ENCODE peak calls at places on chromosomes 3 and 15, in nine cellular contexts. J is HepG2, P is endothelial cell of umbilical vein, I is HCT116, K is GM12878, Z is H1, O is stomach, W is vagina, G is sigmoid colon. D is an unnamed sample.

GRCh38 chr3:64225695-64226499 is 631 bp upstream of the PRICKLE2 start:
- DNase-seq in I (no peak), W (no peak), Z (no peak), J (no peak), O (no peak), K (no peak), G (no peak), P (no peak), D (no peak)

GRCh38 chr3:87867001-87867400 is 191.8 kb downstream of the CGGBP1 start:
- DNase-seq in Z (no peak), K (no peak), G (no peak), I (no peak), J (no peak), P (peak; percentile 64), W (no peak), O (no peak), D (no peak)

GRCh38 chr3:178494376-178494775 is 41.9 kb upstream of the KCNMB2 start:
- DNase-seq in W (no peak), Z (no peak), I (no peak), K (no peak), G (no peak), J (no peak), P (no peak), O (no peak), D (no peak)

GRCh38 chr15:81511160-81511559 is 137.1 kb upstream of the TMC3 start:
- DNase-seq in J (no peak), Z (no peak), I (no peak), G (no peak), O (no peak), P (peak; percentile 58), K (no peak), W (no peak), D (no peak)

GRCh38 chr3:115040673-115041286 is 106.3 kb downstream of the ZBTB20 start:
- DNase-seq in I (peak; percentile 16), P (peak; percentile 67), G (no peak), J (peak; percentile 7), O (peak; percentile 28), Z (no peak), W (no peak), K (peak; percentile 2), D (no peak)

GRCh38 chr3:29201609-29202008 is 79.3 kb upstream of the RBMS3 start:
- DNase-seq in P (no peak), I (no peak), J (no peak), K (no peak), W (no peak), O (no peak), G (no peak), Z (no peak), D (no peak)

GRCh38 chr3:102791641-102792589 is 357.1 kb downstream of the ZPLD1 start:
- DNase-seq in K (no peak), O (no peak), Z (no peak), P (no peak), J (no peak), G (no peak), I (no peak), W (no peak), D (no peak)

GRCh38 chr3:141440942-141441341 is 45.9 kb upstream of the RASA2 start:
- DNase-seq in W (no peak), Z (no peak), O (no peak), G (no peak), J (no peak), I (no peak), K (no peak), P (no peak), D (no peak)

GRCh38 chr3:140931801-140932200 is 9.8 kb upstream of the SLC25A36 start:
- DNase-seq in O (no peak), Z (no peak), J (no peak), K (no peak), P (no peak), G (no peak), W (no peak), I (no peak), D (no peak)

GRCh38 chr15:48667701-48668100 is 22.2 kb upstream of the FBN1 start:
- DNase-seq in Z (no peak), W (no peak), K (no peak), I (no peak), P (no peak), O (no peak), J (no peak), G (no peak), D (no peak)

GRCh38 chr15:66932634-66933024 is 132.8 kb upstream of the SMAD3 start:
- DNase-seq in I (no peak), Z (no peak), P (no peak), G (peak; percentile 29), O (no peak), J (no peak), K (no peak), W (no peak), D (no peak)

GRCh38 chr15:66936115-66936863 is 129.1 kb upstream of the SMAD3 start:
- DNase-seq in P (no peak), Z (no peak), O (no peak), W (no peak), K (no peak), I (no peak), J (no peak), G (peak; percentile 76), D (no peak)

GRCh38 chr15:66935121-66935520 is 130.3 kb upstream of the SMAD3 start:
- DNase-seq in G (peak; percentile 13), P (no peak), W (no peak), J (no peak), K (no peak), Z (no peak), I (no peak), O (no peak), D (no peak)

GRCh38 chr15:66935688-66936087 is 129.7 kb upstream of the SMAD3 start:
- DNase-seq in G (peak; percentile 59), J (no peak), W (no peak), K (no peak), O (no peak), I (no peak), P (no peak), Z (no peak), D (no peak)

DNA sequence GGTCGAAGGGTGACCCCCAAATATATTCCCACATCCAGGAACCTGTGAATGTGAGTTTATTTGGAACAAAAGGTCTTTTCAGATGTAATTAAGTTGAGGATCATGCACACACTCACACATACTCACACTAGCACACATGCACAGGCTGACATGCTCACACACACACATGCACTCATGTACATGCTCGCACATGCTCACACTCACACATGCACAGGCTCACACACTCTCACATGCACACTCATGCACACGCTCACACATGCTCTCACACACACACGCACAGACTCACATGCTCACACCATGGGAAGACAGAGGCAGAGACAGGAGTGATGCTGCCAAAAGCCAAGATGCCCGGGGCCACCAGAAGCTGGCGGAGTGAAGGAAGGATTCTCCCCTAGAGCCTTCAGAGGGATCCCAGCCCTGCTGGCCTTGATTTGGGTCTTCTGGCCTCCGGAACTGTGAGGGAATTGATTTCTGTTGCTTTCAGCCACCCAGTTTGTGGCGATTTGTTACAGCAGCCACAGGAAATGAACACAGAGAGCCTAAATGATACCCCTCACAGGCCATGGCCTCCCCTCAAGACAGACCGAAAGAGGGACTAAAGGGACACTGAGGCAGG is 131.0 kb upstream of the SMAD3 start:
- DNase-seq in Z (no peak), I (no peak), O (no peak), W (no peak), G (peak; percentile 40), K (no peak), P (no peak), J (no peak), D (no peak)
- TF ChIP-seq CTCF in Z (no peak), I (no peak), O (no peak), W (no peak), G (no peak), K (no peak), P (no peak), J (no peak), D (no peak)

GRCh38 chr3:16513141-16514020 is at the start of gene RFTN1:
- DNase-seq in I (no peak), K (no peak), J (no peak), G (no peak), Z (peak; percentile 67), P (peak; percentile 50), W (no peak), O (peak; percentile 31), D (no peak)

GRCh38 chr3:16514021-16514700 is 662 bp upstream of the RFTN1 start:
- DNase-seq in O (no peak), I (no peak), W (no peak), P (no peak), Z (no peak), K (no peak), J (no peak), G (no peak), D (no peak)

GRCh38 chr3:16514799-16515353 is 1.4 kb upstream of the RFTN1 start:
- DNase-seq in J (no peak), Z (no peak), G (no peak), I (no peak), W (no peak), P (no peak), K (no peak), O (no peak), D (no peak)

GRCh38 chr3:16515885-16516420 is 2.5 kb upstream of the RFTN1 start:
- DNase-seq in G (no peak), P (no peak), I (no peak), O (no peak), K (no peak), Z (no peak), J (no peak), W (no peak), D (no peak)

GRCh38 chr3:16516695-16517481 is 3.4 kb upstream of the RFTN1 start:
- DNase-seq in I (no peak), G (no peak), K (no peak), J (peak; percentile 33), P (peak; percentile 76), Z (no peak), W (no peak), O (no peak), D (peak; percentile 21)
- TF ChIP-seq POLR2AphosphoS5 in I (no peak), G (no peak), K (peak; percentile 65), J (no peak), P (no peak), Z (no peak), W (no peak), O (no peak), D (no peak)

GRCh38 chr3:45507820-45508317 is 86.7 kb upstream of the LIMD1 start:
- DNase-seq in I (no peak), G (no peak), Z (peak; percentile 61), J (no peak), O (no peak), K (no peak), W (no peak), P (peak; percentile 53), D (no peak)
- TF ChIP-seq CTCF in I (no peak), G (no peak), Z (peak; percentile 39), J (no peak), O (no peak), K (no peak), W (peak; percentile 13), P (peak; percentile 70), D (no peak)

DNA sequence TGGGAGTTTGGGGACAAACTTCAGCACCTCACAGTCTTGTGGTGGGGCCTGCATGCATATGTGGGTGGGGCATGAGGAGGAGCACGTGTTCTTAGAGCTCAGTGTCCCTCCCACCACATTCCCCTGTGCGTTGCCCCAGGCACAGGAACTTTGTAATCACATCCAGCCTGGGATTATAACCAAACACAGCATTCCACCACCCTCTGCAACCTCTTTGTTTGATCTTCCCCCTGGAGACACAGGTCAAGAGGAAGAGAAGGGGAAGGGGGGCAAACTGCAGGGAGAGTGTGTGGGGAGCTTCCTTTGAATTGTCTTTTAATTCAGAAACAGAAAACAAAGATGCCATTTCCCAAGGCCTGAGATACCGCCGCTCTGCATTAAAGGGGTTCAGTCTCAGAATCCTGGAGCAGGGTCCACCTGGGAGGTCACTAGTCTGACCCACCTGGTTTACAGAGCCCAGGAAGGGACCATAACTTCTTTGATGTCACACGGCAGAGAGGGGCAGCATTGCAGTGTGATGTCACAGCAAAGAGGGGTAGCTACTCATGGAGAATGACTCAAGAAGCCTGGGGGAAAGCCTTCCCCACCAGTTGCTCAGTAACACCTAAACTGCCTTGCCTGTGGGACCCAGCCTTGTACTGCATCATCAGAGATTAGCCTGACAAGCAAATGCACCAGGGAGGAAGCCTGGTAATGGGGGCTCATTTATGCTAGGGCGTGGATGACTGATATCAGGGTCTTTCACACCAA is 106.3 kb upstream of the RNU6-1 start:
- DNase-seq in O (no peak), W (no peak), G (no peak), I (no peak), K (no peak), P (no peak), J (peak; percentile 98), Z (peak; percentile 51), D (peak; percentile 69)
- TF ChIP-seq POLR2AphosphoS5 in O (no peak), W (no peak), G (no peak), I (no peak), K (no peak), P (no peak), J (peak; percentile 86), Z (no peak), D (no peak)